ENCODE peak calls at places on chromosomes 13 and 19, in ten cellular contexts. K, X, Q, E, A, I, N, S, L and R are unnamed samples.

GRCh38 chr13:50156140-50156539 is 140.9 kb downstream of the KCNRG start:
- DNase-seq in K (no peak), X (no peak), Q (no peak), E (no peak), A (no peak), I (peak; percentile 74), N (no peak), S (no peak), L (no peak), R (no peak)

GRCh38 chr13:40540707-40541044 is 125.8 kb downstream of the FOXO1 start:
- DNase-seq in K (no peak), X (no peak), Q (no peak), E (no peak), A (no peak), I (no peak), N (no peak), S (no peak), L (no peak), R (no peak)

GRCh38 chr19:16121967-16122366 is 10.3 kb downstream of the RAB8A start:
- DNase-seq in K (no peak), X (no peak), Q (no peak), E (no peak), A (no peak), I (no peak), N (no peak), S (no peak), L (no peak), R (no peak)

GRCh38 chr13:30333601-30334000 is 26.2 kb upstream of the KATNAL1 start:
- DNase-seq in K (no peak), X (no peak), Q (no peak), E (no peak), A (no peak), I (no peak), N (no peak), S (no peak), L (no peak), R (no peak)

GRCh38 chr13:44263920-44264610 is 109.6 kb upstream of the SERP2 start:
- DNase-seq in K (no peak), X (no peak), Q (no peak), E (no peak), A (no peak), I (no peak), N (no peak), S (no peak), L (no peak), R (no peak)

GRCh38 chr19:13181747-13182388 is 31.7 kb downstream of the IER2 start:
- DNase-seq in K (peak; percentile 57), X (peak; percentile 66), Q (no peak), E (no peak), A (peak; percentile 86), I (peak; percentile 64), N (no peak), S (no peak), L (peak; percentile 85), R (no peak)

GRCh38 chr13:95388420-95389079 is 87.3 kb upstream of the ABCC4 start:
- DNase-seq in K (no peak), X (no peak), Q (no peak), E (no peak), A (no peak), I (no peak), N (no peak), S (no peak), L (no peak), R (no peak)

GRCh38 chr19:792361-792885 is 4.8 kb upstream of the PTBP1 start:
- DNase-seq in K (no peak), X (no peak), Q (no peak), E (no peak), A (peak; percentile 17), I (no peak), N (no peak), S (no peak), L (no peak), R (no peak)

GRCh38 chr13:108322206-108322824 is 52.8 kb downstream of the TNFSF13B start:
- DNase-seq in K (no peak), X (no peak), Q (no peak), E (no peak), A (no peak), I (peak; percentile 47), N (peak; percentile 64), S (no peak), L (no peak), R (no peak)

GRCh38 chr19:14674764-14675163 is at the start of gene ADGRE3:
- DNase-seq in K (no peak), X (no peak), Q (no peak), E (no peak), A (no peak), I (no peak), N (no peak), S (no peak), L (no peak), R (no peak)

GRCh38 chr19:41595258-41595889 is 19.4 kb downstream of the CEACAM21 start:
- DNase-seq in K (no peak), X (peak; percentile 48), Q (no peak), E (peak; percentile 65), A (peak; percentile 38), I (peak; percentile 67), N (peak; percentile 35), S (peak; percentile 83), L (peak; percentile 57), R (peak; percentile 12)
- TF ChIP-seq CTCF in K (peak; percentile 49), X (peak; percentile 78), Q (peak; percentile 38), E (peak; percentile 53), A (peak; percentile 51), I (peak; percentile 55), N (peak; percentile 59), S (peak; percentile 74), L (no peak), R (peak; percentile 54)

DNA sequence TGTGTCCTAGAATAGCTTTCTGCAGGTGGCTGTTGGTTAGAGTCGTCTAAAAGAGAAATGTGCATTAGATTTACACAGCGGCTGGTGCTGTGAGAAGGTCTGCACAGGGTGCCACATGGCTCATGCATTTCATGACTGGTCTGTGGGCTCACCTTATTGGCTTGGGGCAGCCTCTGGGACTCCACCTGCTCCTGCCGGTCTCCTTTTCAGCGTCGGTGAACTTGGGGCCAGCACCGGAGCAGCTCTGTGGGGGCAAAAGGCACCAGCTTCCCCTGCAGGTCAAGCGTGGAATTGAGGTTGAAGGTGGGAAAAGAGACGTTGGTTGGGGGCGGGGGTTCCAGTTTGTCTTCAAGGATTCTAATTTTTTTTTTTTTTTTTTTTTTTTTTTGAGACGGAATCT is 3.1 kb upstream of the PNMA8C start:
- DNase-seq in K (no peak), X (no peak), Q (no peak), E (peak; percentile 75), A (no peak), I (no peak), N (no peak), S (peak; percentile 86), L (no peak), R (no peak)
- TF ChIP-seq CTCF in K (no peak), X (no peak), Q (no peak), E (peak; percentile 40), A (no peak), I (peak; percentile 27), N (peak; percentile 31), S (peak; percentile 69), L (no peak), R (no peak)

GRCh38 chr13:52447354-52447753 is 3.1 kb downstream of the VPS36 start:
- DNase-seq in K (no peak), X (no peak), Q (no peak), E (no peak), A (no peak), I (no peak), N (no peak), S (no peak), L (no peak), R (no peak)

GRCh38 chr13:52450012-52450792 is at the start of gene VPS36:
- DNase-seq in K (peak; percentile 96), X (peak; percentile 97), Q (peak; percentile 66), E (peak; percentile 95), A (peak; percentile 96), I (peak; percentile 95), N (peak; percentile 98), S (peak; percentile 98), L (peak; percentile 99), R (peak; percentile 83)

GRCh38 chr13:52449323-52450011 is 967 bp downstream of the VPS36 start:
- DNase-seq in K (no peak), X (no peak), Q (no peak), E (no peak), A (no peak), I (no peak), N (no peak), S (no peak), L (no peak), R (no peak)

GRCh38 chr13:52447815-52448552 is 2.5 kb downstream of the VPS36 start:
- DNase-seq in K (no peak), X (no peak), Q (no peak), E (no peak), A (no peak), I (no peak), N (peak; percentile 42), S (no peak), L (no peak), R (no peak)

DNA sequence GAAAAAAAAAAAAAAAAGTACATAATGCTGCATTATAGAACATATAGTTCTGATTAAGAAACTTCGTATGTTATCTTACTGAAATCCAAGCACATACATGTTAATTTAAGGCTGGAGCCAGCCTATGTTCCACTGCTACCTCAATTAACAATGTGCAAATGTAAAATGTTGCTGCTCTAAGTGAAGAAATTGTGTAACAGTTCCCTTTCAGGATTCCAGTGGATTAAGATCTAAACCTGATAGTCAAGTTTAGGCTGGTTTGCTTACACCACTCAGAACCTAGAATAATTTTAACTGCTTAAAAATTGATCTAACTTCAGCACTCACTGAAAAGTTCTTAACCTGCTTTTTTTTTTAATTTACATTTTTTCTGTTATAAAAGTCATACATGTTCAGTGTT is 4.2 kb downstream of the VPS36 start:
- DNase-seq in K (no peak), X (no peak), Q (no peak), E (no peak), A (no peak), I (no peak), N (no peak), S (no peak), L (no peak), R (no peak)
- TF ChIP-seq CTCF in K (no peak), X (no peak), Q (no peak), E (no peak), A (no peak), I (no peak), N (no peak), S (no peak), L (no peak), R (no peak)

GRCh38 chr19:4559569-4559968 is at the start of gene SEMA6B:
- DNase-seq in K (no peak), X (no peak), Q (no peak), E (no peak), A (peak; percentile 65), I (no peak), N (no peak), S (no peak), L (peak; percentile 39), R (no peak)

GRCh38 chr19:4556574-4557185 is 2.8 kb downstream of the SEMA6B start:
- DNase-seq in K (no peak), X (no peak), Q (no peak), E (peak; percentile 84), A (no peak), I (no peak), N (peak; percentile 48), S (peak; percentile 96), L (peak; percentile 46), R (no peak)

GRCh38 chr19:4555657-4556561 is 3.6 kb downstream of the SEMA6B start:
- DNase-seq in K (no peak), X (no peak), Q (no peak), E (peak; percentile 80), A (no peak), I (no peak), N (no peak), S (peak; percentile 91), L (peak; percentile 37), R (no peak)

GRCh38 chr19:4557971-4558941 is 1.2 kb downstream of the SEMA6B start:
- DNase-seq in K (no peak), X (peak; percentile 44), Q (no peak), E (peak; percentile 78), A (no peak), I (no peak), N (peak; percentile 67), S (peak; percentile 90), L (peak; percentile 49), R (no peak)

GRCh38 chr19:4557186-4557970 is 2.1 kb downstream of the SEMA6B start:
- DNase-seq in K (no peak), X (no peak), Q (no peak), E (peak; percentile 67), A (no peak), I (no peak), N (no peak), S (peak; percentile 84), L (no peak), R (no peak)
- TF ChIP-seq CTCF in K (no peak), X (no peak), Q (no peak), E (peak; percentile 41), A (no peak), I (peak; percentile 32), N (no peak), S (peak; percentile 65), L (no peak), R (no peak)